ENCODE peak calls at places on chromosomes 11 and 22, in seven cellular contexts. One of them, this sample, is unnamed.

GRCh38 chr22:29801153-29801552 is 34.0 kb downstream of the UQCR10 start:
- DNase-seq in mesenchymal stem cell: no peak
- DNase-seq in left ventricle myocardium superior: no peak
- DNase-seq in T-helper 2 cell: no peak
- DNase-seq in NCI-H1436: no peak
- DNase-seq in HTR-8/SVneo: no peak
- DNase-seq in MV-4-11: peak
- DNase-seq in this sample: no peak

GRCh38 chr22:23538502-23538860 is 41.6 kb downstream of the IGLL1 start:
- DNase-seq in mesenchymal stem cell: no peak
- DNase-seq in left ventricle myocardium superior: no peak
- DNase-seq in T-helper 2 cell: no peak
- DNase-seq in NCI-H1436: no peak
- DNase-seq in HTR-8/SVneo: no peak
- DNase-seq in MV-4-11: no peak
- DNase-seq in this sample: no peak

GRCh38 chr11:68904458-68904847 is 762 bp downstream of the IGHMBP2 start:
- DNase-seq in mesenchymal stem cell: no peak
- DNase-seq in left ventricle myocardium superior: peak
- DNase-seq in T-helper 2 cell: no peak
- DNase-seq in NCI-H1436: no peak
- DNase-seq in HTR-8/SVneo: peak
- DNase-seq in MV-4-11: no peak
- DNase-seq in this sample: peak

GRCh38 chr11:104254347-104254746 is 90.4 kb upstream of the PDGFD start:
- DNase-seq in mesenchymal stem cell: peak
- DNase-seq in left ventricle myocardium superior: peak
- DNase-seq in T-helper 2 cell: no peak
- DNase-seq in NCI-H1436: no peak
- DNase-seq in HTR-8/SVneo: peak
- DNase-seq in MV-4-11: peak
- DNase-seq in this sample: peak

GRCh38 chr11:130145975-130146776 is 13.4 kb upstream of the ST14 start:
- DNase-seq in mesenchymal stem cell: no peak
- DNase-seq in left ventricle myocardium superior: peak
- DNase-seq in T-helper 2 cell: no peak
- DNase-seq in NCI-H1436: no peak
- DNase-seq in HTR-8/SVneo: no peak
- DNase-seq in MV-4-11: no peak
- DNase-seq in this sample: peak

GRCh38 chr11:72548481-72548880 is 114.2 kb upstream of the CLPB start:
- DNase-seq in mesenchymal stem cell: no peak
- DNase-seq in left ventricle myocardium superior: no peak
- DNase-seq in T-helper 2 cell: no peak
- DNase-seq in NCI-H1436: no peak
- DNase-seq in HTR-8/SVneo: peak
- DNase-seq in MV-4-11: no peak
- DNase-seq in this sample: no peak

GRCh38 chr11:57001674-57002401 is 13.1 kb downstream of the OR5AK2 start:
- DNase-seq in mesenchymal stem cell: peak
- DNase-seq in left ventricle myocardium superior: no peak
- DNase-seq in T-helper 2 cell: no peak
- DNase-seq in NCI-H1436: no peak
- DNase-seq in HTR-8/SVneo: no peak
- DNase-seq in MV-4-11: no peak
- DNase-seq in this sample: peak

GRCh38 chr11:12270215-12270797 is 107.1 kb upstream of the PARVA start:
- DNase-seq in mesenchymal stem cell: no peak
- DNase-seq in left ventricle myocardium superior: no peak
- DNase-seq in T-helper 2 cell: no peak
- DNase-seq in NCI-H1436: no peak
- DNase-seq in HTR-8/SVneo: no peak
- DNase-seq in MV-4-11: no peak
- DNase-seq in this sample: peak

GRCh38 chr22:16827506-16827905 is 2.3 kb upstream of the XKR3 start:
- DNase-seq in mesenchymal stem cell: no peak
- DNase-seq in left ventricle myocardium superior: no peak
- DNase-seq in T-helper 2 cell: no peak
- DNase-seq in NCI-H1436: no peak
- DNase-seq in HTR-8/SVneo: no peak
- DNase-seq in MV-4-11: no peak
- DNase-seq in this sample: no peak

GRCh38 chr11:117664897-117665296 is 132.1 kb downstream of the DSCAML1 start:
- DNase-seq in mesenchymal stem cell: no peak
- DNase-seq in left ventricle myocardium superior: no peak
- DNase-seq in T-helper 2 cell: no peak
- DNase-seq in NCI-H1436: no peak
- DNase-seq in HTR-8/SVneo: no peak
- DNase-seq in MV-4-11: no peak
- DNase-seq in this sample: no peak

GRCh38 chr11:126704144-126704543 is 296.4 kb downstream of the KIRREL3 start:
- DNase-seq in mesenchymal stem cell: no peak
- DNase-seq in left ventricle myocardium superior: no peak
- DNase-seq in T-helper 2 cell: no peak
- DNase-seq in NCI-H1436: no peak
- DNase-seq in HTR-8/SVneo: no peak
- DNase-seq in MV-4-11: no peak
- DNase-seq in this sample: no peak

GRCh38 chr11:94740975-94741707 is 27.0 kb upstream of the AMOTL1 start:
- DNase-seq in mesenchymal stem cell: peak
- DNase-seq in left ventricle myocardium superior: peak
- DNase-seq in T-helper 2 cell: no peak
- DNase-seq in NCI-H1436: peak
- DNase-seq in HTR-8/SVneo: peak
- DNase-seq in MV-4-11: peak
- DNase-seq in this sample: peak

GRCh38 chr11:119120639-119121007 is 757 bp upstream of the HINFP start:
- DNase-seq in mesenchymal stem cell: no peak
- DNase-seq in left ventricle myocardium superior: no peak
- DNase-seq in T-helper 2 cell: no peak
- DNase-seq in NCI-H1436: no peak
- DNase-seq in HTR-8/SVneo: peak
- DNase-seq in MV-4-11: no peak
- DNase-seq in this sample: peak

GRCh38 chr11:728901-729491 is 18.3 kb upstream of the TALDO1 start:
- DNase-seq in mesenchymal stem cell: no peak
- DNase-seq in left ventricle myocardium superior: no peak
- DNase-seq in T-helper 2 cell: no peak
- DNase-seq in NCI-H1436: no peak
- DNase-seq in HTR-8/SVneo: no peak
- DNase-seq in MV-4-11: no peak
- DNase-seq in this sample: no peak